ENCODE peak calls at places on chromosomes 13 and 19, in six cellular contexts. P is T1000; G is CD4-positive, alpha-beta T cell; U is CD8-positive, alpha-beta memory T cell; O is cardiac muscle cell; B is NCI-H1105 treated with DMSO at 0.1 percent for 48 hours. D is an unnamed sample.

GRCh38 chr13:68982961-68983619 is 1124.5 kb upstream of the ATXN8OS start:
- DNase-seq in P (no peak), G (no peak), U (no peak), O (no peak), B (no peak), D (no peak)

GRCh38 chr13:92187378-92187989 is 789.1 kb downstream of the GPC5 start:
- DNase-seq in P (no peak), G (no peak), U (no peak), O (peak; percentile 79), B (peak; percentile 17), D (no peak)

GRCh38 chr13:32248789-32249188 is 66.4 kb downstream of the ZAR1L start:
- DNase-seq in P (no peak), G (no peak), U (no peak), O (no peak), B (no peak), D (no peak)

GRCh38 chr13:27482996-27483395 is 32.6 kb upstream of the MTIF3 start:
- DNase-seq in P (no peak), G (no peak), U (no peak), O (no peak), B (no peak), D (no peak)

GRCh38 chr13:107562222-107562621 is 653.1 kb downstream of the LIG4 start:
- DNase-seq in P (no peak), G (no peak), U (no peak), O (no peak), B (no peak), D (no peak)

GRCh38 chr19:56221851-56222250 is 19.8 kb downstream of the ZSCAN5C start:
- DNase-seq in P (no peak), G (no peak), U (no peak), O (no peak), B (no peak), D (no peak)

GRCh38 chr19:47540748-47541147 is 25.9 kb upstream of the NAPA start:
- DNase-seq in P (no peak), G (no peak), U (no peak), O (peak; percentile 65), B (no peak), D (no peak)

GRCh38 chr13:92769064-92769463 is 457.5 kb upstream of the GPC6 start:
- DNase-seq in P (no peak), G (no peak), U (no peak), O (peak; percentile 65), B (no peak), D (no peak)

GRCh38 chr19:335486-336066 is 9.0 kb downstream of the MIER2 start:
- DNase-seq in P (no peak), G (no peak), U (no peak), O (no peak), B (no peak), D (peak; percentile 50)

GRCh38 chr19:52398091-52398461 is 427 bp downstream of the ZNF528 start:
- DNase-seq in P (no peak), G (no peak), U (no peak), O (peak; percentile 29), B (no peak), D (no peak)

D was measured in sigmoid colon.